ENCODE peak calls at places on chromosome 13, in four cellular contexts. Y is GM12878, Z is HCT116, N is mammary epithelial cell. X is an unnamed sample.

GRCh38 chr13:75633285-75633684 is 2.8 kb upstream of the LMO7 start:
- DNase-seq in Y (no peak), N (peak; percentile 50), Z (no peak), X (no peak)

GRCh38 chr13:42066542-42066941 is 18.1 kb downstream of the DGKH start:
- DNase-seq in N (no peak), Z (no peak), Y (no peak), X (no peak)

GRCh38 chr13:44816701-44817684 is 172.3 kb downstream of the NUFIP1 start:
- DNase-seq in Z (peak; percentile 63), N (peak; percentile 33), Y (no peak), X (peak; percentile 25)

GRCh38 chr13:50127017-50127725 is 111.9 kb downstream of the KCNRG start:
- DNase-seq in Z (no peak), Y (no peak), N (no peak), X (no peak)

GRCh38 chr13:27379694-27380596 is 44.5 kb upstream of the GTF3A start:
- DNase-seq in Z (peak; percentile 58), N (peak; percentile 49), Y (no peak), X (no peak)

GRCh38 chr13:40597735-40598365 is 68.6 kb downstream of the FOXO1 start:
- DNase-seq in Z (no peak), Y (no peak), N (peak; percentile 44), X (no peak)

GRCh38 chr13:56902276-56902675 is 238.4 kb upstream of the PRR20A start:
- DNase-seq in Y (no peak), N (no peak), Z (no peak), X (no peak)

GRCh38 chr13:47845981-47846380 is 155.1 kb downstream of the SUCLA2 start:
- DNase-seq in Z (no peak), Y (no peak), N (peak; percentile 38), X (no peak)

GRCh38 chr13:43357435-43358065 is 334.2 kb downstream of the DNAJC15 start:
- DNase-seq in Z (no peak), Y (no peak), N (no peak), X (no peak)

GRCh38 chr13:45411226-45411625 is 6.9 kb downstream of the SLC25A30 start:
- DNase-seq in Y (no peak), N (no peak), Z (no peak), X (no peak)

GRCh38 chr13:36914648-36915047 is 5.4 kb downstream of the SMAD9 start:
- DNase-seq in N (no peak), Y (no peak), Z (no peak), X (no peak)

GRCh38 chr13:105573134-105573533 is 962.3 kb downstream of the EFNB2 start:
- DNase-seq in Y (no peak), Z (no peak), N (peak; percentile 12), X (no peak)

GRCh38 chr13:68009546-68009945 is 779.4 kb upstream of the PCDH9 start:
- DNase-seq in Z (no peak), N (no peak), Y (no peak), X (no peak)

GRCh38 chr13:42524487-42525034 is 49.4 kb upstream of the TNFSF11 start:
- DNase-seq in N (no peak), Z (no peak), Y (peak; percentile 45), X (no peak)

GRCh38 chr13:113791226-113791625 is 32.2 kb downstream of the TMEM255B start:
- DNase-seq in N (no peak), Y (no peak), Z (no peak), X (no peak)

GRCh38 chr13:59982631-59983382 is 180.9 kb downstream of the DIAPH3 start:
- DNase-seq in Z (no peak), N (no peak), Y (no peak), X (no peak)

GRCh38 chr13:60328073-60328472 is 68.9 kb upstream of the TDRD3 start:
- DNase-seq in N (no peak), Y (no peak), Z (no peak), X (no peak)

GRCh38 chr13:24199016-24199415 is 38.5 kb downstream of the SPATA13 start:
- DNase-seq in N (no peak), Z (no peak), Y (no peak), X (no peak)

GRCh38 chr13:112929778-112930055 is 39.3 kb upstream of the MCF2L start:
- DNase-seq in N (no peak), Y (no peak), Z (no peak), X (no peak)

GRCh38 chr13:22883961-22884360 is 296.8 kb upstream of the SGCG start:
- DNase-seq in Y (no peak), Z (no peak), N (no peak), X (no peak)

GRCh38 chr13:36447501-36447900 is 15.2 kb downstream of the CCNA1 start:
- DNase-seq in N (no peak), Z (no peak), Y (no peak), X (no peak)

GRCh38 chr13:111436446-111436845 is 116.0 kb downstream of the TEX29 start:
- DNase-seq in Z (no peak), Y (no peak), N (no peak), X (no peak)

GRCh38 chr13:21849323-21849722 is 178.4 kb downstream of the FGF9 start:
- DNase-seq in Y (peak; percentile 4), N (peak; percentile 11), Z (peak; percentile 40), X (no peak)

GRCh38 chr13:37889102-37889501 is 19.5 kb upstream of the TRPC4 start:
- DNase-seq in Y (no peak), Z (no peak), N (peak; percentile 17), X (no peak)

GRCh38 chr13:30477346-30478235 is 11.9 kb upstream of the HMGB1 start:
- DNase-seq in Z (no peak), N (no peak), Y (no peak), X (no peak)

GRCh38 chr13:73107970-73108369 is 49.2 kb downstream of the KLF5 start:
- DNase-seq in Y (no peak), N (no peak), Z (no peak), X (no peak)

GRCh38 chr13:110312669-110313031 is 5.6 kb downstream of the COL4A2 start:
- DNase-seq in Z (no peak), N (peak; percentile 41), Y (no peak), X (peak; percentile 65)

GRCh38 chr13:100526299-100527030 is 62.1 kb downstream of the GGACT start:
- DNase-seq in Z (no peak), Y (no peak), N (no peak), X (no peak)

GRCh38 chr13:52750713-52751112 is 11.1 kb upstream of the CNMD start:
- DNase-seq in Y (no peak), N (peak; percentile 12), Z (no peak), X (no peak)

GRCh38 chr13:91767681-91768080 is 369.3 kb downstream of the GPC5 start:
- DNase-seq in Z (no peak), N (no peak), Y (no peak), X (no peak)

GRCh38 chr13:75365724-75366173 is 116.2 kb downstream of the TBC1D4 start:
- DNase-seq in N (peak; percentile 94), Z (peak; percentile 80), Y (peak; percentile 78), X (peak; percentile 82)

GRCh38 chr13:114107686-114108081 is 24.7 kb downstream of the RASA3 start:
- DNase-seq in Z (no peak), Y (no peak), N (no peak), X (no peak)

GRCh38 chr13:60431108-60431700 is 34.2 kb downstream of the TDRD3 start:
- DNase-seq in Y (peak; percentile 61), Z (peak; percentile 46), N (peak; percentile 46), X (peak; percentile 26)

GRCh38 chr13:60482012-60482411 is 85.0 kb downstream of the TDRD3 start:
- DNase-seq in N (peak; percentile 0), Z (no peak), Y (no peak), X (no peak)

GRCh38 chr13:99124695-99125334 is 75.8 kb upstream of the UBAC2 start:
- DNase-seq in Y (peak; percentile 34), Z (peak; percentile 3), N (peak; percentile 66), X (no peak)
- H2AFZ ChIP-seq in Y (no peak overlapping the region), Z (peak overlapping the region; percentile 90), N (peak overlapping the region; percentile 30), X (no peak overlapping the region)

GRCh38 chr13:51201886-51202285 is 20.3 kb upstream of the FAM124A start:
- DNase-seq in Z (no peak), Y (no peak), N (no peak), X (no peak)
- H2AFZ ChIP-seq in Z (no peak overlapping the region), Y (no peak overlapping the region), N (no peak overlapping the region), X (no peak overlapping the region)

GRCh38 chr13:101988140-101988539 is 413.7 kb downstream of the FGF14 start:
- DNase-seq in Z (no peak), Y (no peak), N (no peak), X (no peak)
- H2AFZ ChIP-seq in Z (no peak overlapping the region), Y (no peak overlapping the region), N (no peak overlapping the region), X (no peak overlapping the region)

DNA sequence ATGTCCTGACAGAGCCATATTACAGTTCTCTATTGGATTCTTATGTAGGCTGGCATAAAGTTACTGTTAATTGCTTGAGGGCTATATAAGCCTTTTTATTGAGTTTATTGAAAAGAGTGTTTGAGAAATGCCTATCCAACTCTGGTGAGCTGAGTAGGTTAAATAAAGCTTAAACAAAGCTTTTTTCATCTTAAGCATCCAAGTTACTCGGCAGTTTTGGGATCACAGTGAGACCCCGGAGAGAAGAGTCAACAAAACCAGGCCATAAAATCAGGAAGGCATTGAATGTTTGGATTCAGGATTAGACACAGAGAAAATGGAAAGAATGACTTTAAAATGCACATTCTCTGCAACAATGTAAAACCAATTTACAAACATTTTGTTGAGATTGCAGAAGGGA is 588.5 kb downstream of the DACH1 start:
- DNase-seq in Y (no peak), N (no peak), Z (no peak), X (no peak)
- H2AFZ ChIP-seq in Y (no peak overlapping the region), N (no peak overlapping the region), Z (no peak overlapping the region), X (no peak overlapping the region)

GRCh38 chr13:33497146-33497845 is 211.7 kb upstream of the STARD13 start:
- DNase-seq in Z (no peak), Y (no peak), N (no peak), X (no peak)
- H2AFZ ChIP-seq in Z (peak overlapping the region; percentile 50), Y (no peak overlapping the region), N (no peak overlapping the region), X (no peak overlapping the region)

GRCh38 chr13:20703785-20704458 is 423 bp downstream of the IL17D start:
- DNase-seq in Z (peak; percentile 66), Y (peak; percentile 9), N (peak; percentile 82), X (peak; percentile 15)
- H2AFZ ChIP-seq in Z (no peak overlapping the region), Y (no peak overlapping the region), N (peak overlapping the region; percentile 98), X (no peak overlapping the region)

GRCh38 chr13:94246495-94246894 is 233.0 kb downstream of the DCT start:
- DNase-seq in N (no peak), Z (no peak), Y (no peak), X (no peak)

GRCh38 chr13:94251801-94252200 is 227.7 kb downstream of the DCT start:
- DNase-seq in N (no peak), Y (no peak), Z (no peak), X (no peak)

GRCh38 chr13:94249512-94249911 is 230.0 kb downstream of the DCT start:
- DNase-seq in Z (no peak), N (peak; percentile 61), Y (no peak), X (no peak)

GRCh38 chr13:94247890-94248289 is 231.6 kb downstream of the DCT start:
- DNase-seq in Z (no peak), N (peak; percentile 23), Y (no peak), X (no peak)

GRCh38 chr13:94248454-94249233 is 230.8 kb downstream of the DCT start:
- DNase-seq in Y (no peak), Z (no peak), N (peak; percentile 13), X (no peak)
- H2AFZ ChIP-seq in Y (no peak overlapping the region), Z (no peak overlapping the region), N (no peak overlapping the region), X (no peak overlapping the region)

X was measured in keratinocyte.